ENCODE peak calls at places on chromosomes 6 and 20, in four cellular contexts. U is neural progenitor cell, D is HCT116, E is GM23248. T is an unnamed sample.
A peak's percentile ranks its signal among the peaks of the same experiment; 100 is the strongest.

GRCh38 chr6:33894438-33894837 is 90.6 kb upstream of the MLN start:
- DNase-seq in E (peak; percentile 68), D (no peak), U (no peak), T (no peak)

GRCh38 chr20:22946594-22946993 is 88.5 kb upstream of the SSTR4 start:
- DNase-seq in U (no peak), E (peak; percentile 29), D (no peak), T (no peak)

GRCh38 chr20:34643919-34644318 is 33.0 kb downstream of the PIGU start:
- DNase-seq in U (no peak), D (no peak), E (peak; percentile 88), T (no peak)

GRCh38 chr20:11921326-11921725 is 3.6 kb downstream of the BTBD3 start:
- DNase-seq in D (no peak), E (no peak), U (no peak), T (no peak)

GRCh38 chr20:32247957-32248497 is 29.4 kb upstream of the KIF3B start:
- DNase-seq in U (no peak), E (peak; percentile 45), D (no peak), T (no peak)

GRCh38 chr6:56760842-56761241 is 118.2 kb upstream of the DST start:
- DNase-seq in D (no peak), U (no peak), E (no peak), T (no peak)

GRCh38 chr6:137488736-137489409 is 5.3 kb downstream of the OLIG3 start:
- DNase-seq in E (no peak), U (peak; percentile 60), D (no peak), T (no peak)

GRCh38 chr6:136820541-136820940 is 1.9 kb upstream of the PEX7 start:
- DNase-seq in D (no peak), U (no peak), E (no peak), T (no peak)

GRCh38 chr6:142870787-142871371 is 74.1 kb downstream of the HIVEP2 start:
- DNase-seq in U (no peak), E (peak; percentile 19), D (no peak), T (no peak)

GRCh38 chr6:169746556-169746955 is 4.8 kb downstream of the DYNLT2 start:
- DNase-seq in E (no peak), D (no peak), U (no peak), T (no peak)

GRCh38 chr6:158818580-158819212 is 472 bp downstream of the EZR start:
- DNase-seq in E (peak; percentile 90), D (no peak), U (peak; percentile 81), T (peak; percentile 80)
- TF ChIP-seq EZH2phosphoT487 in E (no peak), D (no peak), U (no peak), T (no peak)

GRCh38 chr6:119331676-119332286 is 17.8 kb downstream of the MAN1A1 start:
- DNase-seq in E (no peak), D (no peak), U (no peak), T (no peak)

GRCh38 chr6:119334535-119335264 is 14.9 kb downstream of the MAN1A1 start:
- DNase-seq in U (no peak), E (no peak), D (no peak), T (no peak)

GRCh38 chr6:119333063-119333609 is 16.4 kb downstream of the MAN1A1 start:
- DNase-seq in E (no peak), D (no peak), U (no peak), T (no peak)

GRCh38 chr6:119330520-119330919 is 19.0 kb downstream of the MAN1A1 start:
- DNase-seq in D (no peak), U (no peak), E (no peak), T (peak; percentile 28)

GRCh38 chr6:119333707-119334295 is 15.8 kb downstream of the MAN1A1 start:
- DNase-seq in D (no peak), E (no peak), U (no peak), T (peak; percentile 51)
- H3K79me2 ChIP-seq in D (peaks cover 23% of the 10 kb centered on the region), E (peaks cover 13% of the 10 kb centered on the region), U (no peaks in the 10 kb centered on the region), T (peaks cover 100% of the 10 kb centered on the region)

GRCh38 chr6:31359556-31359955 is 2.6 kb upstream of the HLA-B start:
- DNase-seq in D (no peak), U (no peak), E (no peak), T (no peak)

GRCh38 chr6:31356216-31356945 is 598 bp downstream of the HLA-B start:
- DNase-seq in U (peak; percentile 36), D (no peak), E (peak; percentile 63), T (peak; percentile 41)

GRCh38 chr6:31355540-31355988 is 1.4 kb downstream of the HLA-B start:
- DNase-seq in E (peak; percentile 17), U (no peak), D (no peak), T (no peak)

GRCh38 chr6:31356946-31357466 is at the start of gene HLA-B:
- DNase-seq in U (peak; percentile 71), E (peak; percentile 88), D (peak; percentile 47), T (peak; percentile 90)

GRCh38 chr6:31358302-31358701 is 1.3 kb upstream of the HLA-B start:
- DNase-seq in D (no peak), E (no peak), U (no peak), T (no peak)
- H3K4me3 ChIP-seq in D (no peak overlapping the region), E (no peak overlapping the region), U (no peak overlapping the region), T (peak overlapping the region; percentile 95)

DNA sequence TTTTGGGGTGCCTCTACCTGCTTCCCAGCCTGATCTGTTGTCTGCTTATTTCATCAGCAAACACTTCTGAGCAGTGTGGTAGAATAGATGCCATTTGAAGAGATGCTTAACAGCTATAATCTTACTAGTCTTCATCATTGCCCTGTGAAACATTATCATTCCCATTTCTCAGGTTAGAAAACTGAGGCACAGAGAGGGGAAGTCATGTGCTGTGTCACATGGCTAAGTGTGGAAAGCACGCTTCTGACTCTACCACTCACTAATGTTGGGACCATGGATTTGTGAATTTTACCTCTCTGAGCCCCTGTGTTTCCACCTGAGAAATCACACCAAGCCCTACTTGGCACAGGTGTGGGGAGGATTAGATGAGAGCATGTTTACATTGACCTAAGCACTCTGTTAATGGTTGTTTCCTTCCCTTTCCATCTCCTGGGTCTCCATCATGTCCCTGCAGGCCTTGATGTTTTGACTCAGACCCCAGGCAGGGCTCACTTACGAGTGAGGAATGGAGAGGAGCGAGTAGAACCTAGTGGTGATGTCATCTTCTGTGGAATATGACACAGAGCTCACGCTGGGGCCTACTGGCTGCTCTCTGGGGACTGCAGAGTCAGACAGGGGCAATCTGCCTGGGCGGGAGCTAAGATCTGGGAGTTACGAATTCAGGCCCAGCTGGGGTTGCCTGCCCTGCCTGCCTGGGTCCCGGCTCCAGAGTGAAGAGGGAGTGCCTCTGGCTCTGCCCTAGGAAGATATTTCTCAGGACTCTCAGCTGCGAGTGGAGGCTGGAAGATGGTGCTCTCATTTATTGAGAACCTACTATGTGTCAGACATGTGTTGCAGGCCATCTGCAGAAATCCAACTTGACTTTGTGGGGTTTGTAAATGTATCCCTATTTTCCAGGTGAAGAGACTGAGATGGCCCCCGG is 64.3 kb downstream of the CDH22 start:
- DNase-seq in U (no peak), D (no peak), E (peak; percentile 64), T (no peak)
- TF ChIP-seq EZH2phosphoT487 in U (no peak), D (no peak), E (no peak), T (no peak)

GRCh38 chr6:43780891-43781571 is 11.0 kb downstream of the VEGFA start:
- DNase-seq in E (no peak), U (no peak), D (no peak), T (no peak)

GRCh38 chr6:43778131-43778857 is 8.3 kb downstream of the VEGFA start:
- DNase-seq in U (no peak), D (no peak), E (no peak), T (no peak)

GRCh38 chr6:43780293-43780692 is 10.3 kb downstream of the VEGFA start:
- DNase-seq in D (no peak), E (no peak), U (no peak), T (no peak)

GRCh38 chr6:43778976-43779863 is 9.2 kb downstream of the VEGFA start:
- DNase-seq in E (no peak), D (no peak), U (no peak), T (no peak)

DNA sequence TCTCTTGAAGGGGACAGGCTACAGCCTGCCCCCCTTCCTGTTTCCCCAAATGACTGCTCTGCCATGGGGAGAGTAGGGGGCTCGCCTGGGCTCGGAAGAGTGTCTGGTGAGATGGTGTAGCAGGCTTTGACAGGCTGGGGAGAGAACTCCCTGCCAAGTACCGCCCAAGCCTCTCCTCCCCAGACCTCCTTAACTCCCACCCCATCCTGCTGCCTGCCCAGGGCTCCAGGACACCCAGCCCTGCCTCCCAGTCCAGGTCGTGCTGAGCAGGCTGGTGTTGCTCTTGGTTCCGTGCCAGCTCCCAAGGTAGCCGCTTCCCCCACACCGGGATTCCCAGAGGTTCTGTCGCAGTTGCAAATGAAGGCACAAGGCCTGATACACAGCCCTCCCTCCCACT is 9.9 kb downstream of the VEGFA start:
- DNase-seq in E (no peak), D (no peak), U (no peak), T (no peak)
- H3K79me2 ChIP-seq in E (peaks cover 88% of the 10 kb centered on the region), D (peaks cover 58% of the 10 kb centered on the region), U (peaks cover 26% of the 10 kb centered on the region), T (no peaks in the 10 kb centered on the region)

DNA sequence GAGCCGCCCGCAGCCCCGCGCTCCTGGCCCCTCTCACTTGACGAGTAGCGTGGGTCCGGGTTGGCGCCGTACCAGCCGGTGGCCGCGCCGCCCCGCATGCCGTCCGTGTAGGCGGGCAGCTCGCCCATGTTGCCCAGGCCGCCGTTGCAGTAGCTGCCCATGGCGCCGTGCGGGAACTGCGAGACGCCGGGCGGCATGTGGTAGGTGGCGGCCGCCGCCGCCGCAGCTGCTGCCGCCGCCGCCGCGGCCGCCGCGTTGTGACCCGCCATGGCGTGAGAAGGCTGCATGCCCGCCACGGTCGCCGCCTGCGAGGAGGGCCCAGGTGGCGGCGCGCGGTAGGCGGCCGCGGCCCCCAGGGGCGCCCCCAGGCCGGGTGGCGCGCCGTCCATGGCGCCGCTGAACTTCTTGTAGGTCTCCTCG is 395 bp downstream of the NKX2-4 start:
- DNase-seq in U (peak; percentile 76), E (peak; percentile 58), D (no peak), T (no peak)
- H3K4me3 ChIP-seq in U (peak overlapping the region; percentile 29), E (no peak overlapping the region), D (no peak overlapping the region), T (no peak overlapping the region)